ENCODE peak calls at places on chromosome 20, in five cellular contexts. O is HCT116, W is H1, P is HL-60, A is K562. N is an unnamed sample.

GRCh38 chr20:34290471-34290870 is 12.7 kb downstream of the AHCY start:
- DNase-seq in O (no peak), W (no peak), P (no peak), A (no peak), N (no peak)

GRCh38 chr20:51608060-51608459 is 65.5 kb upstream of the NFATC2 start:
- DNase-seq in O (no peak), W (no peak), P (no peak), A (no peak), N (no peak)

GRCh38 chr20:5145365-5146301 is 18.8 kb downstream of the CDS2 start:
- DNase-seq in O (no peak), W (no peak), P (no peak), A (no peak), N (no peak)

GRCh38 chr20:6765469-6766058 is 1.9 kb upstream of the BMP2 start:
- DNase-seq in O (peak; percentile 19), W (no peak), P (no peak), A (peak; percentile 32), N (no peak)

GRCh38 chr20:24124951-24125650 is 136.5 kb upstream of the GGTLC1 start:
- DNase-seq in O (no peak), W (no peak), P (no peak), A (no peak), N (no peak)

GRCh38 chr20:47406849-47407682 is 50.6 kb upstream of the ZMYND8 start:
- DNase-seq in O (no peak), W (no peak), P (no peak), A (no peak), N (no peak)

GRCh38 chr20:57438552-57438951 is 47.4 kb downstream of the RBM38 start:
- DNase-seq in O (no peak), W (no peak), P (no peak), A (no peak), N (no peak)

GRCh38 chr20:47392015-47392720 is 35.7 kb upstream of the ZMYND8 start:
- DNase-seq in O (peak; percentile 81), W (no peak), P (peak; percentile 83), A (peak; percentile 92), N (no peak)

GRCh38 chr20:24611360-24612140 is 142.1 kb downstream of the SYNDIG1 start:
- DNase-seq in O (no peak), W (no peak), P (no peak), A (no peak), N (no peak)

GRCh38 chr20:22312744-22313346 is 271.5 kb downstream of the FOXA2 start:
- DNase-seq in O (peak; percentile 23), W (no peak), P (no peak), A (peak; percentile 32), N (no peak)

GRCh38 chr20:64247312-64247627 is 8.3 kb upstream of the PCMTD2 start:
- DNase-seq in O (no peak), W (no peak), P (no peak), A (no peak), N (peak; percentile 25)

GRCh38 chr20:38591484-38592410 is 9.9 kb upstream of the ARHGAP40 start:
- DNase-seq in O (no peak), W (no peak), P (no peak), A (no peak), N (no peak)

GRCh38 chr20:38152175-38153010 is 12.7 kb downstream of the TGM2 start:
- DNase-seq in O (no peak), W (no peak), P (peak; percentile 74), A (no peak), N (no peak)

GRCh38 chr20:56554869-56555268 is 21.8 kb downstream of the FAM209B start:
- DNase-seq in O (peak; percentile 90), W (no peak), P (peak; percentile 83), A (peak; percentile 41), N (no peak)

GRCh38 chr20:11754451-11754850 is 163.2 kb upstream of the BTBD3 start:
- DNase-seq in O (no peak), W (no peak), P (no peak), A (no peak), N (no peak)

GRCh38 chr20:35008411-35009342 is 53.0 kb downstream of the MYH7B start:
- DNase-seq in O (no peak), W (no peak), P (no peak), A (no peak), N (peak; percentile 48)

GRCh38 chr20:6709865-6710595 is 57.5 kb upstream of the BMP2 start:
- DNase-seq in O (no peak), W (no peak), P (no peak), A (no peak), N (no peak)

GRCh38 chr20:63537525-63538203 is 488 bp upstream of the PTK6 start:
- DNase-seq in O (peak; percentile 93), W (peak; percentile 71), P (peak; percentile 88), A (peak; percentile 90), N (peak; percentile 82)

GRCh38 chr20:13430346-13431002 is 208.3 kb downstream of the TASP1 start:
- DNase-seq in O (peak; percentile 15), W (no peak), P (peak; percentile 5), A (no peak), N (no peak)

GRCh38 chr20:40683221-40683893 is 5.7 kb downstream of the MAFB start:
- DNase-seq in O (no peak), W (no peak), P (no peak), A (no peak), N (no peak)

GRCh38 chr20:24458441-24458840 is 11.0 kb upstream of the SYNDIG1 start:
- DNase-seq in O (no peak), W (no peak), P (no peak), A (no peak), N (no peak)

GRCh38 chr20:39036011-39036410 is 73.9 kb downstream of the DHX35 start:
- DNase-seq in O (no peak), W (no peak), P (no peak), A (no peak), N (no peak)

GRCh38 chr20:58056021-58056591 is 172.3 kb downstream of the ANKRD60 start:
- DNase-seq in O (no peak), W (no peak), P (no peak), A (no peak), N (no peak)

GRCh38 chr20:32678948-32679347 is 5.2 kb upstream of the C20orf203 start:
- DNase-seq in O (no peak), W (no peak), P (no peak), A (no peak), N (peak; percentile 69)

GRCh38 chr20:2865630-2866029 is 7.7 kb upstream of the PTPRA start:
- DNase-seq in O (no peak), W (no peak), P (no peak), A (peak; percentile 26), N (no peak)

DNA sequence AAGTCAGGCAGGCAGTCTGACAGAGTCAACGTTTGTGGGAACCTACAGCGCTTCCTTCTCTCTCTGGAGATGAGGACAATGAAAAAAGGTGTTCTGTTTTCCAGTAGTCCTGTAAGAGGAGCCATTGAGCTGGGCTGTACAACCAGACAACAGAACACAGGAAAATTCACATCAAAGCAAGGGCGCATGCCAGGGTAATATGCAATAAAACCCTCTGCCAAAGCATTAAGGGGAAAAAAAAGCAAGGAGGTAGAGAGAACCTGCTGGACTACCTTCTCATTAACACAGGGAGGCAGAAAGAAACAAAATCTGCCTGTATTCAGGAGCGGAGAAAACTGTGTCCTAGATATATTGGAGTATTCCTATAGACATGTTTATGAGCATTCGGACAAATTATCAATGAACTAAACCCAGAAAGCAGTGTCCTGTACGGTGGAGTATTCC is 1.3 kb downstream of the RNF24 start:
- DNase-seq in O (peak; percentile 68), W (no peak), P (peak; percentile 80), A (peak; percentile 80), N (no peak)
- TF ChIP-seq POLR2AphosphoS5 in O (peak; percentile 24), W (no peak), P (peak; percentile 43), A (no peak), N (no peak)

GRCh38 chr20:49969946-49970345 is 12.8 kb upstream of the SNAI1 start:
- DNase-seq in O (no peak), W (no peak), P (no peak), A (no peak), N (no peak)

GRCh38 chr20:49965781-49966304 is 16.9 kb upstream of the SNAI1 start:
- DNase-seq in O (no peak), W (no peak), P (no peak), A (no peak), N (no peak)

GRCh38 chr20:49961413-49961812 is 21.4 kb upstream of the SNAI1 start:
- DNase-seq in O (no peak), W (no peak), P (no peak), A (no peak), N (no peak)

GRCh38 chr20:49969234-49969633 is 13.5 kb upstream of the SNAI1 start:
- DNase-seq in O (no peak), W (no peak), P (no peak), A (peak; percentile 22), N (no peak)

GRCh38 chr20:49964964-49965780 is 17.6 kb upstream of the SNAI1 start:
- DNase-seq in O (peak; percentile 54), W (no peak), P (peak; percentile 57), A (peak; percentile 87), N (no peak)
- TF ChIP-seq CTCF in O (peak; percentile 99), W (peak; percentile 74), P (peak; percentile 60), A (peak; percentile 96), N (peak; percentile 16)

GRCh38 chr20:52893498-52893897 is 78.7 kb upstream of the TSHZ2 start:
- DNase-seq in O (no peak), W (no peak), P (no peak), A (no peak), N (no peak)

GRCh38 chr20:52896348-52896747 is 75.8 kb upstream of the TSHZ2 start:
- DNase-seq in O (no peak), W (no peak), P (no peak), A (no peak), N (no peak)

GRCh38 chr20:52899221-52899620 is 72.9 kb upstream of the TSHZ2 start:
- DNase-seq in O (no peak), W (no peak), P (no peak), A (no peak), N (no peak)

GRCh38 chr20:52892023-52892422 is 80.1 kb upstream of the TSHZ2 start:
- DNase-seq in O (no peak), W (no peak), P (no peak), A (no peak), N (no peak)

GRCh38 chr20:52895662-52896061 is 76.5 kb upstream of the TSHZ2 start:
- DNase-seq in O (no peak), W (no peak), P (no peak), A (no peak), N (no peak)
- TF ChIP-seq POLR2AphosphoS5 in O (no peak), W (no peak), P (no peak), A (no peak), N (no peak)

GRCh38 chr20:43434565-43434964 is 23.1 kb upstream of the SRSF6 start:
- DNase-seq in O (no peak), W (no peak), P (no peak), A (no peak), N (no peak)

GRCh38 chr20:43431120-43431519 is 26.6 kb upstream of the SRSF6 start:
- DNase-seq in O (no peak), W (no peak), P (no peak), A (peak; percentile 41), N (no peak)

GRCh38 chr20:43433250-43433854 is 24.3 kb upstream of the SRSF6 start:
- DNase-seq in O (no peak), W (no peak), P (no peak), A (no peak), N (no peak)

GRCh38 chr20:43430265-43430664 is 27.4 kb upstream of the SRSF6 start:
- DNase-seq in O (no peak), W (no peak), P (no peak), A (no peak), N (no peak)

DNA sequence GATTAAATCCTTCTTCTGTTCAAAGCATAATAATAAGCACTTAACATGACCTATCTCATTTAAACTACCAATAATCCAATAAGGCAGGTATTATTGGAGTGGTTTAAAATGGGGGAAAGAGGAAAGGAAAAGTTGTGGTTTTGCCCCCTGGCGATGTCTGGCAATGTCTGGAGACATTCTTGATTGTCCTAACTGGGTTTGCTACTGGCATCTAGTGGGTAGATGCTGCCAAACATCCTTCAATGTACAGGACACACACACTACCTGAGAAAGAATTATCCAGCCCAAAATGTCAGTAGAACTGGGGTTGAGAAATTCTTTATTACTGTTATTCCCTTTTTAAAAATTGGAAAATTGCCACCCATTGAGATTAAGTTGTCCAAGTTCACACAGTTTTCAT is 25.2 kb upstream of the SRSF6 start:
- DNase-seq in O (no peak), W (no peak), P (no peak), A (no peak), N (no peak)
- TF ChIP-seq CTCF in O (peak; percentile 36), W (peak; percentile 10), P (no peak), A (no peak), N (no peak)